ENCODE peak calls at places on chromosomes 11 and 22, in four cellular contexts. U, P, F and I are unnamed samples.

GRCh38 chr11:14185461-14185860 is 173.5 kb downstream of the RRAS2 start:
- DNase-seq in U (no peak), P (no peak), F (no peak), I (no peak)

GRCh38 chr22:17087176-17088131 is 2.7 kb downstream of the IL17RA start:
- DNase-seq in U (no peak), P (peak), F (peak), I (peak)

GRCh38 chr22:35685731-35686130 is 31.9 kb upstream of the APOL5 start:
- DNase-seq in P (peak), F (no peak), U (no peak), I (no peak)

GRCh38 chr22:50184004-50184461 is 1.7 kb upstream of the TRABD start:
- DNase-seq in P (peak), F (no peak), U (peak), I (no peak)

GRCh38 chr22:19038728-19039447 is 83.3 kb downstream of the DGCR2 start:
- DNase-seq in P (no peak), U (no peak), F (no peak), I (no peak)

GRCh38 chr11:60133917-60134316 is 45.5 kb downstream of the MS4A2 start:
- DNase-seq in P (no peak), U (no peak), F (no peak), I (no peak)

GRCh38 chr11:105000797-105001196 is 22.2 kb downstream of the CASP5 start:
- DNase-seq in U (no peak), P (no peak), F (no peak), I (peak)

GRCh38 chr11:29527391-29527936 is 489.4 kb downstream of the KCNA4 start:
- DNase-seq in F (peak), P (peak), U (no peak), I (peak)

GRCh38 chr11:11500744-11501487 is 120.9 kb downstream of the GALNT18 start:
- DNase-seq in U (no peak), P (no peak), F (no peak), I (no peak)

GRCh38 chr11:72378704-72379383 is 55.5 kb downstream of the CLPB start:
- DNase-seq in U (peak), P (peak), F (peak), I (no peak)

GRCh38 chr11:14974723-14975587 is 2.8 kb upstream of the CALCA start:
- DNase-seq in U (peak), F (no peak), P (peak), I (peak)

GRCh38 chr11:16786131-16786530 is 47.7 kb downstream of the C11orf58 start:
- DNase-seq in F (no peak), P (no peak), U (no peak), I (no peak)

GRCh38 chr11:22930816-22931594 is 70.7 kb upstream of the CCDC179 start:
- DNase-seq in F (no peak), U (no peak), P (peak), I (peak)

GRCh38 chr11:77779935-77780334 is 40.6 kb downstream of the RSF1 start:
- DNase-seq in P (peak), U (no peak), F (no peak), I (no peak)

GRCh38 chr11:29093416-29093815 is 923.4 kb downstream of the KCNA4 start:
- DNase-seq in F (peak), U (no peak), P (peak), I (no peak)

GRCh38 chr11:108534274-108534882 is 36.2 kb upstream of the POGLUT3 start:
- DNase-seq in P (no peak), U (no peak), F (no peak), I (no peak)

GRCh38 chr11:81874627-81875026 is 859.0 kb downstream of the FAM181B start:
- DNase-seq in P (no peak), F (no peak), U (no peak), I (peak)

GRCh38 chr11:32426819-32427615 is 8.3 kb downstream of the WT1 start:
- DNase-seq in U (no peak), F (no peak), P (no peak), I (no peak)

GRCh38 chr22:27273386-27273785 is 528.2 kb downstream of the MN1 start:
- DNase-seq in F (no peak), U (no peak), P (no peak), I (no peak)

GRCh38 chr22:40425082-40425481 is 54.7 kb downstream of the SGSM3 start:
- DNase-seq in F (no peak), U (no peak), P (no peak), I (no peak)

GRCh38 chr11:128772814-128773213 is 78.9 kb downstream of the FLI1 start:
- DNase-seq in P (no peak), U (no peak), F (no peak), I (peak)

GRCh38 chr11:75084883-75085282 is 11.8 kb downstream of the OR2AT4 start:
- DNase-seq in U (no peak), P (no peak), F (no peak), I (no peak)

GRCh38 chr11:100689141-100689540 is 2.1 kb downstream of the ARHGAP42 start:
- DNase-seq in F (no peak), P (no peak), U (no peak), I (no peak)

GRCh38 chr11:11179239-11179638 is 173.8 kb downstream of the CSNK2A3 start:
- DNase-seq in U (no peak), F (peak), P (peak), I (no peak)

GRCh38 chr22:38104084-38104483 is 6.4 kb downstream of the BAIAP2L2 start:
- DNase-seq in U (no peak), F (no peak), P (no peak), I (no peak)

GRCh38 chr11:44927174-44927661 is 23.5 kb downstream of the TP53I11 start:
- DNase-seq in F (peak), U (peak), P (peak), I (peak)

GRCh38 chr11:86888164-86888977 is 66.8 kb downstream of the FZD4 start:
- DNase-seq in U (no peak), P (peak), F (peak), I (no peak)

GRCh38 chr11:13717331-13717730 is 48.9 kb downstream of the FAR1 start:
- DNase-seq in U (no peak), F (peak), P (peak), I (no peak)

GRCh38 chr11:105181100-105181499 is 41.5 kb upstream of the CARD18 start:
- DNase-seq in F (no peak), U (no peak), P (peak), I (no peak)

GRCh38 chr22:23230348-23231068 is 50.2 kb downstream of the BCR start:
- DNase-seq in F (no peak), P (no peak), U (no peak), I (no peak)
- H3K4me3 ChIP-seq in F (no peak), P (no peak), U (no peak), I (no peak)

DNA sequence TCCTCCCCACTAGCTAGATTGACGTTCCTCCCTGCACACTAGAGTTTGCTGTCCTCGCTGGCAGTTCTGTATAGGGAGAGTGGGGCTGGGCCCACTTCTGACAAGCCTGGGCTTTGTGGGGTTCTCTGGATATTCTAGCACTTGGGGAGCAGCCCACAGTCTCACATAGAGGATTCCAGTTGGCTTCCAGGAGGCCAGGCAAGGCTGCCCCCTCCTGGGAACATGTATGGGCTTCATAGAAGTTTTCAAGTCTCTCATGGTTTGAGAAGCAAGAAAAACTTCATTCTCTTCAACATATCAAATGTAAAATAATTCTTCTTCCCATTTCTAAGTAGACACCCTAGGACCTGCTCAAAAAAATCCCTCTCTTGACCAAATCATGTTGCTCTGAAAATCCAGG is 87.5 kb downstream of the NAV2 start:
- DNase-seq in F (no peak), P (no peak), U (no peak), I (no peak)
- TF ChIP-seq CTCF in F (peak), P (no peak), U (no peak), I (peak)

GRCh38 chr11:3220101-3220500 is 1.5 kb upstream of the MRGPRG start:
- DNase-seq in P (no peak), U (no peak), F (no peak), I (no peak)

GRCh38 chr11:3220521-3221407 is 2.2 kb upstream of the MRGPRG start:
- DNase-seq in U (no peak), F (no peak), P (no peak), I (no peak)

GRCh38 chr11:3218483-3219280 is at the start of gene MRGPRG:
- DNase-seq in U (no peak), P (no peak), F (no peak), I (no peak)

GRCh38 chr11:3217751-3218482 is 696 bp downstream of the MRGPRG start:
- DNase-seq in U (no peak), P (no peak), F (no peak), I (no peak)

GRCh38 chr11:3219281-3219892 is 774 bp upstream of the MRGPRG start:
- DNase-seq in U (no peak), F (no peak), P (no peak), I (no peak)
- H3K4me3 ChIP-seq in U (no peak), F (no peak), P (no peak), I (no peak)

GRCh38 chr11:103534959-103535358 is 425.7 kb downstream of the DYNC2H1 start:
- DNase-seq in U (no peak), P (no peak), F (no peak), I (no peak)

GRCh38 chr11:103541186-103541795 is 432.1 kb downstream of the DYNC2H1 start:
- DNase-seq in F (no peak), P (no peak), U (no peak), I (no peak)

GRCh38 chr11:103539166-103539565 is 429.9 kb downstream of the DYNC2H1 start:
- DNase-seq in U (no peak), F (no peak), P (no peak), I (no peak)

GRCh38 chr11:103536335-103536722 is 427.1 kb downstream of the DYNC2H1 start:
- DNase-seq in F (no peak), P (no peak), U (no peak), I (no peak)

GRCh38 chr11:103537904-103538502 is 428.8 kb downstream of the DYNC2H1 start:
- DNase-seq in P (no peak), U (no peak), F (no peak), I (peak)
- TF ChIP-seq CTCF in P (peak), U (peak), F (peak), I (peak)

DNA sequence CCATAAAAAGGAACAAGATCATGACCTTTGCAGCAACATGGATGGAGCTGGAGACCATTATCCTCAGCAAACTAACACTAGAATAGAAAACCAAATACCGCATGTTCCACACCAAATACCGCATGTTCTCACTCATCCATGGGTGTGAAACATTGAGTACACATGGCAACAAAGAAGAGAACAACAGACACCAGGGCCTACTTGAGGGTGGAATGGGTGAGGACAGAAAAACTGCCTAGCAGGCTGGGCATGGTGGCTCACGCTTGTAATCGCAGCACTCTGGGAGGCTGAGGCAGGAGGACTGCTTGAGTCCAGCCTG is 12.3 kb downstream of the EHD1 start:
- DNase-seq in P (no peak), U (no peak), F (no peak), I (peak)
- H3K4me3 ChIP-seq in P (no peak), U (no peak), F (no peak), I (peak)

GRCh38 chr22:22944268-22944985 is 56.8 kb downstream of the IGLL5 start:
- DNase-seq in P (no peak), U (peak), F (no peak), I (peak)

GRCh38 chr22:22945195-22945594 is 57.6 kb downstream of the IGLL5 start:
- DNase-seq in F (no peak), P (no peak), U (peak), I (peak)

GRCh38 chr22:22942511-22943329 is 55.1 kb downstream of the IGLL5 start:
- DNase-seq in U (peak), F (no peak), P (peak), I (peak)

GRCh38 chr22:22941831-22942510 is 54.4 kb downstream of the IGLL5 start:
- DNase-seq in U (peak), P (no peak), F (no peak), I (peak)

DNA sequence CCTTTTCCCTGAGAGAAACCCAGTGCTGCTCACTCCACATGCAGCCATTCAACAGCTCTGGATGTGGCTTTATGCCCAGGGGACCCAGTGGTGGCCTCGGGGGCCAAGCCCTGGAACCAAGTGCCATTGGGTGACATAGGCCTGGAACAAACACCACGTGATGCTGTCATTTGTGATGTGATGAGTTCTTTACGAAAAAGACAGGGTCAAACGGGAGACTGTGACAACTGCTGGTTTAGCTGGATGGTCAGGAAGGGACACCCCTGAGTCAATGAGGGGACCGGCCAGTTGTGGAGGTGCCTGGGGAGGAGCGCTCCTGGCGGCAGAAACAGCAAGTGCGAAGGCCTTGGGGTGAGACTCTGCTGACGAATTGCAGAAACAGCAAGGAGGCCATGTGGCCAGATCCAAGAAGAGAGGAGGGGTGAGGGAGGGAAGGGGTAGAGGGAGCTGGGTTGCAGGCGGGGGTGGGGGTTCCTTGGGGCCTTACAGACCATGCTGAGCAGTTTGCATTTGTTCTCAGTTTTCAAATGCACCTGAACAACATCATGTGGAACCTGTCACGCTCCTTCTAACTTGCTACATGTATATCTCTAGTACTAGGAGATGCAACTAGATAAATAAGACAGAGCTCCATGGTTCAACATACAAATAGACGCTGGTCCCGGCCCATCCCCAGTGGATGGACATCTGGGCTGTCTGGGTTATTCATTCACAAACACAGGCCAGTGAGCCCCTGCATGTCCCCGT is 56.1 kb downstream of the IGLL5 start:
- DNase-seq in F (no peak), U (peak), P (no peak), I (peak)
- TF ChIP-seq CTCF in F (no peak), U (no peak), P (no peak), I (no peak)

GRCh38 chr11:79039122-79039521 is 401.7 kb downstream of the TENM4 start:
- DNase-seq in U (no peak), F (peak), P (peak), I (no peak)
- H3K4me3 ChIP-seq in U (no peak), F (no peak), P (no peak), I (no peak)

GRCh38 chr11:65850217-65851082 is 7.5 kb downstream of the CFL1 start:
- DNase-seq in P (no peak), U (no peak), F (no peak), I (peak)

GRCh38 chr11:65851811-65852507 is 6.0 kb downstream of the CFL1 start:
- DNase-seq in U (no peak), P (no peak), F (no peak), I (peak)

GRCh38 chr11:65849771-65850216 is 8.2 kb downstream of the CFL1 start:
- DNase-seq in P (no peak), U (no peak), F (no peak), I (peak)

GRCh38 chr11:65852508-65853248 is 5.3 kb downstream of the CFL1 start:
- DNase-seq in F (no peak), P (no peak), U (no peak), I (peak)

GRCh38 chr11:65851083-65851579 is 6.8 kb downstream of the CFL1 start:
- DNase-seq in F (no peak), U (no peak), P (no peak), I (peak)
- TF ChIP-seq CTCF in F (peak), U (no peak), P (peak), I (peak)

GRCh38 chr22:20586403-20586745 is 79.0 kb downstream of the MED15 start:
- DNase-seq in U (no peak), P (no peak), F (no peak), I (no peak)

GRCh38 chr22:20584029-20584871 is 76.8 kb downstream of the MED15 start:
- DNase-seq in F (no peak), U (no peak), P (no peak), I (no peak)

GRCh38 chr22:20587206-20587958 is 80.0 kb downstream of the MED15 start:
- DNase-seq in P (no peak), F (no peak), U (no peak), I (no peak)

GRCh38 chr22:20584872-20585639 is 77.6 kb downstream of the MED15 start:
- DNase-seq in U (no peak), F (no peak), P (peak), I (no peak)

DNA sequence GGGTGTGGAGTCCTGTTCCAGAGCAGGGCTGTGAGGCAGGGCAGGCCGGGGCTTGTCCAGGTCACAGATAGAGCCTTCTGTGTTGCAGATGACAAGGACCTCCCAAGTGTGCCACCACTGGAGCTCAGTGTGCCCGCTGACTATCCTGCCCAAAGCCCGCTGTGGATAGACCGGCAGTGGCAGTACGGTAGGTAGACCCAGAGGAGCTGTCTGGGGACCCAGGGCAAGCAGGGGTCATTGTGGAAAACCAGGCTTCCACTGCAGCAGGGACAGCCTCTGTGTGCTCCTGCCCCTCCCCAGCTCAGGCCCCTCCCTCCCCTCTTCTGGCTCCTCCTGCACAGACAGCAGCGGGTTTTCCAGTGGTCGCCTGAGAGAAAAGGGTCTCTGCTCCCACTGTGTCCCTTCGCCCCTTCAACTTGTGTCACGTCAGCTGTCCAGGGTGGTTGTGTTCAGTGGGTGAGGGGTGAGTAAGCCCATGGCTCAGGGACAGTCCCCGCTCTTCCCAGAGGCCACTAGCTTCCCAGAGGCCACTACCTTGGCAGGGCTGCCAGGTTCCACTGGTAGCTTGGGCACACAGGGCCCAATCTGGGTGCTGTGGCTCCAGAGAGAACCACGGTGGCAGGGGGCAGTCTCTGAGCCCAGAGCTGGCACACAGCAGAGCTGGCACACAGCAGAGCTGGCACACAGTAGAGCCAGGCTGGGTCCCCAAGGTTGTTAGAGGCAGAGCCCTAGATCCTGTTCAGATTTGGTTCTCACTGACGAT is 78.4 kb downstream of the MED15 start:
- DNase-seq in P (no peak), F (no peak), U (no peak), I (no peak)
- H3K4me3 ChIP-seq in P (no peak), F (no peak), U (no peak), I (no peak)

GRCh38 chr22:47012589-47013365 is 250.3 kb downstream of the TBC1D22A start:
- DNase-seq in P (peak), F (peak), U (no peak), I (no peak)
- TF ChIP-seq CTCF in P (no peak), F (no peak), U (no peak), I (no peak)